ENCODE peak calls at places on chromosomes 11 and 22, in six cellular contexts. One of them, this sample, is unnamed.

GRCh38 chr11:63916837-63917684 is at the start of gene RCOR2:
- ATAC-seq in psoas muscle: peak; percentile 48
- ATAC-seq in heart left ventricle: no peak
- ATAC-seq in CD8-positive, alpha-beta T cell: peak; percentile 65
- ATAC-seq in PC-3: peak; percentile 55
- ATAC-seq in upper lobe of right lung: peak; percentile 59
- ATAC-seq in this sample: peak; percentile 67

GRCh38 chr11:1939006-1939626 is 8.0 kb upstream of the MRPL23 start:
- ATAC-seq in psoas muscle: peak; percentile 26
- ATAC-seq in heart left ventricle: no peak
- ATAC-seq in CD8-positive, alpha-beta T cell: peak; percentile 58
- ATAC-seq in PC-3: no peak
- ATAC-seq in upper lobe of right lung: no peak
- ATAC-seq in this sample: no peak

GRCh38 chr11:9604134-9604533 is 30.7 kb downstream of the WEE1 start:
- ATAC-seq in psoas muscle: no peak
- ATAC-seq in heart left ventricle: no peak
- ATAC-seq in CD8-positive, alpha-beta T cell: no peak
- ATAC-seq in PC-3: no peak
- ATAC-seq in upper lobe of right lung: no peak
- ATAC-seq in this sample: no peak

GRCh38 chr11:106497321-106497720 is 419.9 kb downstream of the AASDHPPT start:
- ATAC-seq in psoas muscle: no peak
- ATAC-seq in heart left ventricle: no peak
- ATAC-seq in CD8-positive, alpha-beta T cell: no peak
- ATAC-seq in PC-3: no peak
- ATAC-seq in upper lobe of right lung: no peak
- ATAC-seq in this sample: no peak

GRCh38 chr11:67022341-67022933 is 497 bp upstream of the SYT12 start:
- ATAC-seq in psoas muscle: peak; percentile 45
- ATAC-seq in heart left ventricle: peak; percentile 18
- ATAC-seq in CD8-positive, alpha-beta T cell: no peak
- ATAC-seq in PC-3: peak; percentile 45
- ATAC-seq in upper lobe of right lung: no peak
- ATAC-seq in this sample: no peak

GRCh38 chr11:19428206-19429001 is 187.7 kb upstream of the E2F8 start:
- ATAC-seq in psoas muscle: no peak
- ATAC-seq in heart left ventricle: no peak
- ATAC-seq in CD8-positive, alpha-beta T cell: no peak
- ATAC-seq in PC-3: peak; percentile 98
- ATAC-seq in upper lobe of right lung: no peak
- ATAC-seq in this sample: no peak

GRCh38 chr11:6556139-6556949 is 47.1 kb downstream of the RRP8 start:
- ATAC-seq in psoas muscle: no peak
- ATAC-seq in heart left ventricle: no peak
- ATAC-seq in CD8-positive, alpha-beta T cell: no peak
- ATAC-seq in PC-3: no peak
- ATAC-seq in upper lobe of right lung: peak; percentile 13
- ATAC-seq in this sample: no peak

GRCh38 chr11:35555238-35555887 is 29.9 kb upstream of the PAMR1 start:
- ATAC-seq in psoas muscle: no peak
- ATAC-seq in heart left ventricle: no peak
- ATAC-seq in CD8-positive, alpha-beta T cell: no peak
- ATAC-seq in PC-3: no peak
- ATAC-seq in upper lobe of right lung: no peak
- ATAC-seq in this sample: no peak

GRCh38 chr11:127656266-127656879 is 655.8 kb upstream of the KIRREL3 start:
- ATAC-seq in psoas muscle: no peak
- ATAC-seq in heart left ventricle: no peak
- ATAC-seq in CD8-positive, alpha-beta T cell: no peak
- ATAC-seq in PC-3: no peak
- ATAC-seq in upper lobe of right lung: no peak
- ATAC-seq in this sample: no peak

GRCh38 chr11:59259867-59260475 is 47.2 kb upstream of the MPEG1 start:
- ATAC-seq in psoas muscle: no peak
- ATAC-seq in heart left ventricle: no peak
- ATAC-seq in CD8-positive, alpha-beta T cell: no peak
- ATAC-seq in PC-3: no peak
- ATAC-seq in upper lobe of right lung: no peak
- ATAC-seq in this sample: no peak

GRCh38 chr11:3934658-3935057 is 79.2 kb downstream of the STIM1 start:
- ATAC-seq in psoas muscle: peak; percentile 44
- ATAC-seq in heart left ventricle: no peak
- ATAC-seq in CD8-positive, alpha-beta T cell: no peak
- ATAC-seq in PC-3: no peak
- ATAC-seq in upper lobe of right lung: no peak
- ATAC-seq in this sample: no peak

GRCh38 chr11:34316347-34317037 is 41.3 kb downstream of the ABTB2 start:
- ATAC-seq in psoas muscle: no peak
- ATAC-seq in heart left ventricle: peak; percentile 47
- ATAC-seq in CD8-positive, alpha-beta T cell: no peak
- ATAC-seq in PC-3: no peak
- ATAC-seq in upper lobe of right lung: no peak
- ATAC-seq in this sample: no peak

GRCh38 chr11:67146516-67147226 is 27.6 kb downstream of the KDM2A start:
- ATAC-seq in psoas muscle: no peak
- ATAC-seq in heart left ventricle: no peak
- ATAC-seq in CD8-positive, alpha-beta T cell: no peak
- ATAC-seq in PC-3: no peak
- ATAC-seq in upper lobe of right lung: peak; percentile 48
- ATAC-seq in this sample: no peak

GRCh38 chr22:36606114-36606513 is 77.1 kb upstream of the EIF3D start:
- ATAC-seq in psoas muscle: no peak
- ATAC-seq in heart left ventricle: peak; percentile 32
- ATAC-seq in CD8-positive, alpha-beta T cell: no peak
- ATAC-seq in PC-3: no peak
- ATAC-seq in upper lobe of right lung: peak; percentile 32
- ATAC-seq in this sample: no peak

GRCh38 chr11:13962198-13962561 is 343 bp upstream of the SPON1 start:
- ATAC-seq in psoas muscle: no peak
- ATAC-seq in heart left ventricle: no peak
- ATAC-seq in CD8-positive, alpha-beta T cell: no peak
- ATAC-seq in PC-3: no peak
- ATAC-seq in upper lobe of right lung: no peak
- ATAC-seq in this sample: no peak

GRCh38 chr22:40036591-40037225 is 42.0 kb downstream of the FAM83F start:
- ATAC-seq in psoas muscle: peak; percentile 79
- ATAC-seq in heart left ventricle: peak; percentile 75
- ATAC-seq in CD8-positive, alpha-beta T cell: peak; percentile 67
- ATAC-seq in PC-3: peak; percentile 96
- ATAC-seq in upper lobe of right lung: peak; percentile 86
- ATAC-seq in this sample: peak; percentile 56

GRCh38 chr11:12581923-12582322 is 92.3 kb upstream of the TEAD1 start:
- ATAC-seq in psoas muscle: peak; percentile 57
- ATAC-seq in heart left ventricle: no peak
- ATAC-seq in CD8-positive, alpha-beta T cell: no peak
- ATAC-seq in PC-3: peak; percentile 100
- ATAC-seq in upper lobe of right lung: peak; percentile 98
- ATAC-seq in this sample: no peak

GRCh38 chr11:76919887-76920746 is 59.4 kb downstream of the ACER3 start:
- ATAC-seq in psoas muscle: peak; percentile 75
- ATAC-seq in heart left ventricle: peak; percentile 78
- ATAC-seq in CD8-positive, alpha-beta T cell: peak; percentile 76
- ATAC-seq in PC-3: peak; percentile 77
- ATAC-seq in upper lobe of right lung: peak; percentile 97
- ATAC-seq in this sample: peak; percentile 84

GRCh38 chr22:17884084-17884483 is 109.8 kb upstream of the BID start:
- ATAC-seq in psoas muscle: no peak
- ATAC-seq in heart left ventricle: peak; percentile 52
- ATAC-seq in CD8-positive, alpha-beta T cell: no peak
- ATAC-seq in PC-3: no peak
- ATAC-seq in upper lobe of right lung: no peak
- ATAC-seq in this sample: no peak

GRCh38 chr11:120040136-120040840 is 97.6 kb downstream of the TRIM29 start:
- ATAC-seq in psoas muscle: no peak
- ATAC-seq in heart left ventricle: no peak
- ATAC-seq in CD8-positive, alpha-beta T cell: no peak
- ATAC-seq in PC-3: no peak
- ATAC-seq in upper lobe of right lung: no peak
- ATAC-seq in this sample: no peak

GRCh38 chr11:108825381-108825780 is 160.5 kb downstream of the DDX10 start:
- ATAC-seq in psoas muscle: no peak
- ATAC-seq in heart left ventricle: no peak
- ATAC-seq in CD8-positive, alpha-beta T cell: no peak
- ATAC-seq in PC-3: no peak
- ATAC-seq in upper lobe of right lung: no peak
- ATAC-seq in this sample: no peak

GRCh38 chr22:33918676-33919590 is 1.3 kb downstream of the LARGE1 start:
- ATAC-seq in psoas muscle: no peak
- ATAC-seq in heart left ventricle: no peak
- ATAC-seq in CD8-positive, alpha-beta T cell: no peak
- ATAC-seq in PC-3: no peak
- ATAC-seq in upper lobe of right lung: no peak
- ATAC-seq in this sample: no peak

GRCh38 chr22:39518996-39519680 is 1.2 kb upstream of the ATF4 start:
- ATAC-seq in psoas muscle: no peak
- ATAC-seq in heart left ventricle: no peak
- ATAC-seq in CD8-positive, alpha-beta T cell: no peak
- ATAC-seq in PC-3: peak; percentile 16
- ATAC-seq in upper lobe of right lung: no peak
- ATAC-seq in this sample: no peak

GRCh38 chr22:41699264-41700104 is at the start of gene MEI1:
- ATAC-seq in psoas muscle: peak; percentile 71
- ATAC-seq in heart left ventricle: peak; percentile 47
- ATAC-seq in CD8-positive, alpha-beta T cell: peak; percentile 77
- ATAC-seq in PC-3: no peak
- ATAC-seq in upper lobe of right lung: peak; percentile 76
- ATAC-seq in this sample: peak; percentile 82

GRCh38 chr11:105706025-105706530 is 96.2 kb downstream of the GRIA4 start:
- ATAC-seq in psoas muscle: no peak
- ATAC-seq in heart left ventricle: no peak
- ATAC-seq in CD8-positive, alpha-beta T cell: no peak
- ATAC-seq in PC-3: no peak
- ATAC-seq in upper lobe of right lung: no peak
- ATAC-seq in this sample: no peak

GRCh38 chr11:16511109-16511806 is 154.9 kb upstream of the SOX6 start:
- ATAC-seq in psoas muscle: peak; percentile 87
- ATAC-seq in heart left ventricle: peak; percentile 71
- ATAC-seq in CD8-positive, alpha-beta T cell: no peak
- ATAC-seq in PC-3: no peak
- ATAC-seq in upper lobe of right lung: no peak
- ATAC-seq in this sample: no peak

GRCh38 chr22:20132686-20133246 is 1.2 kb downstream of the ZDHHC8 start:
- ATAC-seq in psoas muscle: no peak
- ATAC-seq in heart left ventricle: no peak
- ATAC-seq in CD8-positive, alpha-beta T cell: no peak
- ATAC-seq in PC-3: no peak
- ATAC-seq in upper lobe of right lung: no peak
- ATAC-seq in this sample: no peak
- H3K4me1 ChIP-seq in psoas muscle: peaks cover 50% of the 10 kb centered on the region
- H3K4me1 ChIP-seq in heart left ventricle: peaks cover 63% of the 10 kb centered on the region
- H3K4me1 ChIP-seq in CD8-positive, alpha-beta T cell: peaks cover 51% of the 10 kb centered on the region
- H3K4me1 ChIP-seq in PC-3: peaks cover 7% of the 10 kb centered on the region
- H3K4me1 ChIP-seq in upper lobe of right lung: peaks cover 47% of the 10 kb centered on the region
- H3K4me1 ChIP-seq in this sample: peaks cover 4% of the 10 kb centered on the region

GRCh38 chr11:46363031-46363407 is 15.8 kb downstream of the DGKZ start:
- ATAC-seq in psoas muscle: peak; percentile 40
- ATAC-seq in heart left ventricle: peak; percentile 44
- ATAC-seq in CD8-positive, alpha-beta T cell: no peak
- ATAC-seq in PC-3: peak; percentile 83
- ATAC-seq in upper lobe of right lung: peak; percentile 79
- ATAC-seq in this sample: peak; percentile 69

GRCh38 chr11:46363455-46363920 is 16.2 kb downstream of the DGKZ start:
- ATAC-seq in psoas muscle: peak; percentile 82
- ATAC-seq in heart left ventricle: peak; percentile 54
- ATAC-seq in CD8-positive, alpha-beta T cell: no peak
- ATAC-seq in PC-3: peak; percentile 93
- ATAC-seq in upper lobe of right lung: peak; percentile 31
- ATAC-seq in this sample: no peak

GRCh38 chr11:46360878-46361277 is 13.6 kb downstream of the DGKZ start:
- ATAC-seq in psoas muscle: no peak
- ATAC-seq in heart left ventricle: no peak
- ATAC-seq in CD8-positive, alpha-beta T cell: peak; percentile 28
- ATAC-seq in PC-3: no peak
- ATAC-seq in upper lobe of right lung: peak; percentile 15
- ATAC-seq in this sample: no peak

GRCh38 chr11:46361283-46362145 is 14.3 kb downstream of the DGKZ start:
- ATAC-seq in psoas muscle: peak; percentile 78
- ATAC-seq in heart left ventricle: peak; percentile 65
- ATAC-seq in CD8-positive, alpha-beta T cell: peak; percentile 97
- ATAC-seq in PC-3: no peak
- ATAC-seq in upper lobe of right lung: peak; percentile 79
- ATAC-seq in this sample: peak; percentile 81

DNA sequence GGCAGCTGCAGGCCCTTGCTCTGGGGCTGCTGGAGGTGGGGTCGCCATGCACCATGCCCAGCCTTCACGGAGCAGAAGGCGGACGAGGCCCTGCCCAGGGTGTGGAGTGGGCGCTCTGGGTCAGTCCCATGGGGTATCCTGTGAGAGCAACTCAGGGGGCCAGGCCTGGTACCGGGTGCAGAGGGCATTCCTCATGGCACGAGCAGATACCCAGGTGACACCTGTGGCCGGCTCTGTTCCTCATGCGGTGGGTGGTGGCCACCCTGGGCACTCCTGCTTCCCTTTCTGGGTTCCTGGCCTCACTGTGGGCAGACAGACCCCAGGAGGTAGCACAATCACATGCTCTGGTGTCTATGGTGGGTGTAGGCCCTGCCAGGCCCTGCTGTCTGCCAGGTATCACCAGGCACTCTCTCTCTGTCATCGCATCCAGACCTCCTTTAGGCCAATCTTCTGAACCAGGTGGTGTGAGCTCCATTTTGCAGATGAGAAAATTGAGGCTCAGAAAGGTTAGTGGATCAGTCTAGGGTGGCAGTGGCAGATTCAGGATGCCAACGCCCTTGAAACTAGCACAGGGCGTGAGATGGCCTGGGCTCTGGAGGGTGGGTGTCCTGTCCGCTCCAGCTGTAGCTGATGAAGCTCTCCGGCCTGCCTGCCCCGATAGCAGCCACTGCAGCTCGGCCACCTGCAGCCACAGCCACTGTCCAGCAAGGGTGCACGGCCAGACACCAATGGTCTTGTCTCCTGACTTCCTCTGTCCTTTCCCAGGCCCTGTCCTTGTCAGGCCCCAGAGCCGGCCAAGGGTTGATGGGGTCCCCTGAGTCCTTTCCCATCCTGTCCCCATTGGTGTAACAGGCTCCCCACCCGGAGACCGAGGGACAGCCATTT is 15.1 kb downstream of the DGKZ start:
- ATAC-seq in psoas muscle: no peak
- ATAC-seq in heart left ventricle: no peak
- ATAC-seq in CD8-positive, alpha-beta T cell: no peak
- ATAC-seq in PC-3: no peak
- ATAC-seq in upper lobe of right lung: no peak
- ATAC-seq in this sample: no peak
- H3K4me1 ChIP-seq in psoas muscle: peaks cover 53% of the 10 kb centered on the region
- H3K4me1 ChIP-seq in heart left ventricle: peaks cover 58% of the 10 kb centered on the region
- H3K4me1 ChIP-seq in CD8-positive, alpha-beta T cell: peaks cover 73% of the 10 kb centered on the region
- H3K4me1 ChIP-seq in PC-3: peaks cover 26% of the 10 kb centered on the region
- H3K4me1 ChIP-seq in upper lobe of right lung: peaks cover 46% of the 10 kb centered on the region
- H3K4me1 ChIP-seq in this sample: no peaks in the 10 kb centered on the region

GRCh38 chr22:44029069-44029468 is 5.0 kb downstream of the PARVB start:
- ATAC-seq in psoas muscle: no peak
- ATAC-seq in heart left ventricle: no peak
- ATAC-seq in CD8-positive, alpha-beta T cell: no peak
- ATAC-seq in PC-3: no peak
- ATAC-seq in upper lobe of right lung: no peak
- ATAC-seq in this sample: no peak
- H3K4me1 ChIP-seq in psoas muscle: peaks cover 89% of the 10 kb centered on the region
- H3K4me1 ChIP-seq in heart left ventricle: peaks cover 58% of the 10 kb centered on the region
- H3K4me1 ChIP-seq in CD8-positive, alpha-beta T cell: peaks cover 23% of the 10 kb centered on the region
- H3K4me1 ChIP-seq in PC-3: peaks cover 7% of the 10 kb centered on the region
- H3K4me1 ChIP-seq in upper lobe of right lung: peaks cover 29% of the 10 kb centered on the region
- H3K4me1 ChIP-seq in this sample: no peaks in the 10 kb centered on the region

GRCh38 chr22:50205781-50206569 is 5.2 kb downstream of the SELENOO start:
- ATAC-seq in psoas muscle: peak; percentile 2
- ATAC-seq in heart left ventricle: no peak
- ATAC-seq in CD8-positive, alpha-beta T cell: no peak
- ATAC-seq in PC-3: no peak
- ATAC-seq in upper lobe of right lung: no peak
- ATAC-seq in this sample: no peak
- H3K4me1 ChIP-seq in psoas muscle: peaks cover 33% of the 10 kb centered on the region
- H3K4me1 ChIP-seq in heart left ventricle: peaks cover 29% of the 10 kb centered on the region
- H3K4me1 ChIP-seq in CD8-positive, alpha-beta T cell: peaks cover 15% of the 10 kb centered on the region
- H3K4me1 ChIP-seq in PC-3: peaks cover 3% of the 10 kb centered on the region
- H3K4me1 ChIP-seq in upper lobe of right lung: peaks cover 16% of the 10 kb centered on the region
- H3K4me1 ChIP-seq in this sample: peaks cover 8% of the 10 kb centered on the region